ENCODE peak calls at places on chromosomes 3 and 15, in seven cellular contexts. Y, L, U, E, F, R and K are unnamed samples.

GRCh38 chr3:188734395-188734794 is 437.4 kb upstream of the TPRG1 start:
- DNase-seq in Y (no peak), L (no peak), U (no peak), E (no peak), F (no peak), R (no peak), K (no peak)

GRCh38 chr3:173745952-173746682 is 348.6 kb downstream of the NLGN1 start:
- DNase-seq in Y (no peak), L (peak; percentile 23), U (no peak), E (no peak), F (no peak), R (no peak), K (no peak)

GRCh38 chr3:14957163-14957562 is 9.8 kb downstream of the NR2C2 start:
- DNase-seq in Y (no peak), L (no peak), U (no peak), E (no peak), F (no peak), R (no peak), K (no peak)

GRCh38 chr15:25763954-25764353 is 99.2 kb downstream of the ATP10A start:
- DNase-seq in Y (no peak), L (no peak), U (no peak), E (no peak), F (no peak), R (peak; percentile 23), K (no peak)

GRCh38 chr15:95134306-95135100 is 903.1 kb downstream of the MCTP2 start:
- DNase-seq in Y (no peak), L (no peak), U (no peak), E (no peak), F (no peak), R (no peak), K (no peak)

GRCh38 chr15:81516461-81516860 is 142.4 kb upstream of the TMC3 start:
- DNase-seq in Y (no peak), L (no peak), U (no peak), E (no peak), F (no peak), R (no peak), K (no peak)

GRCh38 chr15:96896766-96897165 is 566.3 kb downstream of the NR2F2 start:
- DNase-seq in Y (no peak), L (no peak), U (no peak), E (no peak), F (no peak), R (no peak), K (no peak)

GRCh38 chr15:40930430-40931299 is 1.5 kb downstream of the DLL4 start:
- DNase-seq in Y (peak; percentile 77), L (peak; percentile 92), U (no peak), E (no peak), F (no peak), R (no peak), K (no peak)

GRCh38 chr3:183794452-183794851 is 30.9 kb downstream of the MAP6D1 start:
- DNase-seq in Y (no peak), L (no peak), U (no peak), E (no peak), F (no peak), R (no peak), K (no peak)

GRCh38 chr15:31471731-31472430 is 145.2 kb downstream of the KLF13 start:
- DNase-seq in Y (no peak), L (no peak), U (no peak), E (no peak), F (no peak), R (peak; percentile 81), K (peak; percentile 39)

GRCh38 chr15:68429691-68430470 is 2.1 kb downstream of the ITGA11 start:
- DNase-seq in Y (no peak), L (no peak), U (no peak), E (no peak), F (no peak), R (peak; percentile 86), K (no peak)

GRCh38 chr3:65963787-65964707 is 74.7 kb downstream of the MAGI1 start:
- DNase-seq in Y (no peak), L (peak; percentile 20), U (no peak), E (no peak), F (peak; percentile 64), R (no peak), K (peak; percentile 57)

GRCh38 chr15:73940061-73940981 is 14.1 kb downstream of the LOXL1 start:
- DNase-seq in Y (no peak), L (no peak), U (no peak), E (no peak), F (no peak), R (no peak), K (no peak)

GRCh38 chr3:189776163-189776824 is 145.1 kb downstream of the TP63 start:
- DNase-seq in Y (no peak), L (peak; percentile 50), U (no peak), E (no peak), F (no peak), R (no peak), K (no peak)

GRCh38 chr3:62587579-62588031 is 214.3 kb upstream of the FEZF2 start:
- DNase-seq in Y (no peak), L (no peak), U (no peak), E (no peak), F (no peak), R (no peak), K (peak; percentile 92)

GRCh38 chr15:90667063-90667754 is 49.9 kb upstream of the BLM start:
- DNase-seq in Y (no peak), L (no peak), U (no peak), E (no peak), F (no peak), R (no peak), K (no peak)

GRCh38 chr3:23017800-23018199 is 185.3 kb upstream of the UBE2E2 start:
- DNase-seq in Y (no peak), L (no peak), U (no peak), E (no peak), F (no peak), R (no peak), K (no peak)

GRCh38 chr3:109023656-109024254 is 70.1 kb upstream of the GUCA1C start:
- DNase-seq in Y (peak; percentile 50), L (peak; percentile 68), U (peak; percentile 71), E (peak; percentile 49), F (peak; percentile 6), R (no peak), K (peak; percentile 2)

GRCh38 chr3:111820651-111821050 is 38.4 kb upstream of the PHLDB2 start:
- DNase-seq in Y (no peak), L (no peak), U (no peak), E (no peak), F (no peak), R (no peak), K (no peak)

DNA sequence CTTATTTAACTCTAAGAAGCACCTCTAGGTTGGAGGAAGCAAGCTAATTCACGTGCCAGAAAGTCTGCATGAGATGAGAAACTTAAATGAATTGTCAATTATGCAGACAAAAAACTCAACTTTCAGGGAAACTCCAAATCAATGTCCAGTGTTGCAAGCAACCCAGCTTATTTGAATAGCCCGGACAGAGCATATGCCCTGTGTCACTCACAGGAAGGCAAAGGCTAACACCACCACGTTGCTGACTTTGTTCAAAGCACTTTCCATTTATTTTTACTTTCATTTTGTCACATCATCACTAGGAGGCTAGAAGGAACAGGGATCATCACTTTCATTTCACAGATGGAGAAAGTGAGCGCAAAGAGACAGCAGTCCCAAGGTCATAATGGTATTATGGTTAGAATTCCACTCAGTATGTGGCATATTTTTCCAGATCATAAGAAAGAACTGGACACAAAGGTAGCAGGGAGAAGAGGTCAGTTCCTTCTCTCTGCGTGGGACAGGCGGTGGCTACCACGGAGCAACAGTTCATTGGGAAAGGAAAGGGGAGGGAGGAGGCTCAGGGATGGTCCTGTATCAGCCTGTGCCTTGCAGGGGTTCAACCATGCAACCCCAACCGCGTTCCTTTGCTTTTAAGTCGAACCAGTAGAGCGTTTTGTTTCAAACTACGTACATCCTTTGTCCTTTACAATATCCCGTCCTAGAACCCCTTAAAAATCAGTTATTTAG is 1.2 kb downstream of the HEG1 start:
- DNase-seq in Y (peak; percentile 38), L (peak; percentile 52), U (peak; percentile 67), E (no peak), F (peak; percentile 49), R (no peak), K (no peak)
- TF ChIP-seq CTCF in Y (no peak), L (no peak), U (no peak), E (peak; percentile 12), F (no peak), R (no peak), K (no peak)

GRCh38 chr3:11187678-11188077 is 33.4 kb downstream of the HRH1 start:
- DNase-seq in Y (no peak), L (no peak), U (no peak), E (no peak), F (no peak), R (no peak), K (no peak)

GRCh38 chr3:11186318-11186692 is 32.0 kb downstream of the HRH1 start:
- DNase-seq in Y (no peak), L (no peak), U (no peak), E (no peak), F (no peak), R (no peak), K (no peak)

GRCh38 chr3:11185144-11185543 is 30.9 kb downstream of the HRH1 start:
- DNase-seq in Y (no peak), L (no peak), U (no peak), E (no peak), F (no peak), R (no peak), K (no peak)

GRCh38 chr3:11186771-11187170 is 32.5 kb downstream of the HRH1 start:
- DNase-seq in Y (no peak), L (no peak), U (no peak), E (no peak), F (no peak), R (no peak), K (no peak)

DNA sequence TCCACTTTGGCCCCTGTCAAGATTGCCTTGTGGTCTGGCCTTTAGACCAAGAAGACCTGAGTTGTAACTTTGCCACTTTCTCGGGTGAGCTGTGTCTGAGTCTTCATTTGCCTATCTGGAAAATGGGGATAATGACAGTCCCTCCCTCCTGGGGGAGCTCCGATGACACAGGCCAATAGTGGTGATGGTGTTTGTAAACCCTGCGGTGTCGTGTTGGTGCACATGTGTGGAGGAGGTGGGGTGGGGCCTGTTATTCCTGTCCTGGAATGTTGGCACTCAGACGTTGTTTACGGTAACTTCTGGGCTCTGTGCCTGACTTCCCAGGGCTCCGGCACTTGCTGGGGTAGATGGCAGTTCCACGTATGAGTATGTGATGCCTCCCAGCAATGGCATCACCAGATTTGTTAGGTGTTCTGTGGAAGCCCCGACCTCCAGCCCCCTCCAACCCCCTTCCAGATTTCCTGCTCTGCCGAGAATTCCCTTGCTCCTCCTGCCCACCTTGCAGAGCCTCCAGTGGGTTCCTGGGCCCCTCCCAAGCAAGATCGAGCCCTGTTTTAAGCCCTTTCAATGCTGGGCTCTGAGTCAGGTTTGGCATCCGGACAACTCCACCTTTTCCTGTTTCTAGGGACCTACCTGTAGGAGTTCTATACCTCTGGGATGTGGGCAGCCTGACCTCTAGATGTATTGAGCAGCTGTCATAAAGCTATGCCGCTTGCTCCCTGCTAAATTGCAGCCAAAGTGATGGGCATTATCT is 31.4 kb downstream of the HRH1 start:
- DNase-seq in Y (no peak), L (no peak), U (no peak), E (peak; percentile 91), F (peak; percentile 58), R (peak; percentile 94), K (peak; percentile 96)
- H3K4me3 ChIP-seq in Y (no peak overlapping the region), L (no peak overlapping the region), U (no peak overlapping the region), E (no peak overlapping the region), F (no peak overlapping the region), R (no peak overlapping the region), K (no peak overlapping the region)

GRCh38 chr15:63403254-63403945 is 21.8 kb upstream of the CA12 start:
- DNase-seq in Y (no peak), L (no peak), U (no peak), E (peak; percentile 49), F (no peak), R (no peak), K (no peak)
- TF ChIP-seq CTCF in Y (no peak), L (no peak), U (no peak), E (no peak), F (no peak), R (no peak), K (no peak)

GRCh38 chr3:53495091-53495517 is 693 bp downstream of the CACNA1D start:
- DNase-seq in Y (peak; percentile 45), L (peak; percentile 42), U (no peak), E (no peak), F (no peak), R (no peak), K (no peak)
- H3K4me3 ChIP-seq in Y (peak overlapping the region; percentile 43), L (peak overlapping the region; percentile 73), U (peak overlapping the region; percentile 11), E (peak overlapping the region; percentile 46), F (peak overlapping the region; percentile 64), R (no peak overlapping the region), K (no peak overlapping the region)